ENCODE peak calls at places on chromosomes 3 and 15, in five cellular contexts. J is caudate nucleus, X is gastrocnemius medialis, L is left ventricle myocardium inferior, R is SK-N-MC. U is an unnamed sample.

GRCh38 chr3:58659051-58659675 is 7.4 kb downstream of the FAM3D start:
- DNase-seq in L (no peak), X (no peak), J (no peak), R (no peak), U (peak)

GRCh38 chr15:38275951-38276350 is 23.3 kb downstream of the SPRED1 start:
- DNase-seq in J (no peak), L (no peak), X (no peak), R (no peak), U (no peak)

GRCh38 chr3:65245133-65246076 is 557.6 kb upstream of the ADAMTS9 start:
- DNase-seq in X (no peak), J (no peak), L (no peak), R (no peak), U (no peak)

GRCh38 chr3:49454898-49455681 is 15.0 kb upstream of the DAG1 start:
- DNase-seq in L (peak), J (no peak), X (no peak), R (no peak), U (no peak)

GRCh38 chr3:191424871-191425270 is 36.1 kb upstream of the PYDC2 start:
- DNase-seq in X (no peak), L (no peak), R (no peak), J (no peak), U (no peak)

GRCh38 chr15:89673162-89673506 is 6.0 kb downstream of the PLIN1 start:
- DNase-seq in R (no peak), X (no peak), L (no peak), J (no peak), U (peak)

GRCh38 chr3:117518385-117518784 is 808.8 kb downstream of the TUSC7 start:
- DNase-seq in R (no peak), J (no peak), L (no peak), X (no peak), U (peak)

GRCh38 chr3:7315037-7315436 is 454.1 kb downstream of the GRM7 start:
- DNase-seq in X (no peak), J (no peak), L (no peak), R (no peak), U (no peak)

GRCh38 chr15:77118787-77119410 is 48.0 kb upstream of the TSPAN3 start:
- DNase-seq in L (no peak), R (peak), X (no peak), J (no peak), U (peak)

GRCh38 chr3:58404396-58404795 is 29.2 kb downstream of the PDHB start:
- DNase-seq in L (no peak), R (no peak), J (no peak), X (no peak), U (no peak)

GRCh38 chr3:55813268-55814097 is 326.4 kb upstream of the WNT5A start:
- DNase-seq in J (no peak), X (no peak), R (no peak), L (no peak), U (no peak)

GRCh38 chr3:15360786-15361493 is 28.6 kb upstream of the SH3BP5 start:
- DNase-seq in J (no peak), R (no peak), X (no peak), L (no peak), U (no peak)

GRCh38 chr3:138899592-138899991 is 47.3 kb downstream of the FOXL2 start:
- DNase-seq in R (no peak), J (no peak), X (no peak), L (no peak), U (no peak)

GRCh38 chr15:26102988-26103387 is 239.9 kb upstream of the ATP10A start:
- DNase-seq in L (no peak), X (no peak), R (no peak), J (peak), U (no peak)

GRCh38 chr15:98926236-98926635 is 81.4 kb downstream of the PGPEP1L start:
- DNase-seq in J (no peak), X (no peak), L (no peak), R (no peak), U (no peak)

GRCh38 chr3:197428117-197428761 is 127.5 kb downstream of the BDH1 start:
- DNase-seq in J (no peak), L (peak), X (no peak), R (no peak), U (peak)

GRCh38 chr15:69539316-69539715 is 86.7 kb downstream of the RPLP1 start:
- DNase-seq in R (no peak), X (no peak), J (no peak), L (no peak), U (no peak)

DNA sequence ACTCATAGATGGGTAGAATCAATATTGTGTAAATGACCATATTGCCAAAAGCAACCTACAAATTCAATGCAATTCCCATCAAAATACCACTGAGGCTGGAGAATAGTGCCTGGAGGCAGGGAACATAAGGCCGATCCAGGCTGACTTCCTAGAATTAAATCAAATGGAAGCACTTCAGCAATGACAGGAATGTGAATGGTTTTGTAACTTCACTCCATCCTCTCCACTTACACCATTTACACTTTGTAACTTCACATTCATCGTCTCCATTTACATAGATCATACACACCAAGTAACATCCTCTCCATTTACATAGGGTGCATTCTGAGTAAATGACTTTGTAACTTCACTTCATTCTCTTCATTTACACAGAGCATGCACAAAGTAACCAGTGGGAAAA is 11.6 kb downstream of the STRIT1 start:
- DNase-seq in J (no peak), R (no peak), L (no peak), X (no peak), U (no peak)
- H3K27ac ChIP-seq in J (no peak), R (no peak), L (no peak), X (peak), U (no peak)

GRCh38 chr3:51386852-51387229 is 1.8 kb downstream of the MANF start:
- DNase-seq in R (no peak), L (no peak), J (no peak), X (no peak), U (no peak)
- H3K27ac ChIP-seq in R (no peak), L (no peak), J (no peak), X (no peak), U (no peak)

GRCh38 chr3:126431103-126431534 is 36.4 kb downstream of the CFAP100 start:
- DNase-seq in J (no peak), R (no peak), L (no peak), X (no peak), U (no peak)
- H3K27ac ChIP-seq in J (no peak), R (no peak), L (no peak), X (no peak), U (no peak)

GRCh38 chr15:86087808-86088207 is 8.1 kb downstream of the AGBL1 start:
- DNase-seq in X (no peak), J (no peak), L (no peak), R (no peak), U (no peak)
- H3K27ac ChIP-seq in X (no peak), J (no peak), L (no peak), R (no peak), U (no peak)

DNA sequence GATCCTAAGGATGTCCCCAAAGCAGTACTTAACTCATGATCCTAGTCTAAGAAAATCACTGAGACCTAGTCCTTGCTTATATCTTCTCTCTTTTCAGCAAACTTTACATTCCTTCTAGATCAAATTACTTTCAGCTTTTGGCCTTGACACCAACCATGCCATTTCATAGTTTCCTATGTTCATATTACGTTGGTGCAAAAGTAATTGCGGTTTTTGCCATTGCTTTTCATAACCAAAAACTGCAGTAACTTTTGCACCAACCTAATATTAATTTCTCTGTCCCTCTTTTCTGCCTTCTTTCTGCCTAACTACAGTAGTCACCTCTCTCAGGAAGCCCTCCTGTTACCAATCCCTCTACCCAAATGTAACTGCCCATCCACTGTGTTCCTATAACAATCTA is 36.8 kb downstream of the CCDC191 start:
- DNase-seq in X (no peak), J (no peak), R (no peak), L (no peak), U (no peak)
- H3K27ac ChIP-seq in X (no peak), J (no peak), R (no peak), L (no peak), U (no peak)

GRCh38 chr3:129004639-129005295 is 3.7 kb downstream of the EFCC1 start:
- DNase-seq in R (no peak), J (no peak), L (no peak), X (no peak), U (no peak)

GRCh38 chr3:129001817-129002572 is 891 bp downstream of the EFCC1 start:
- DNase-seq in J (no peak), X (no peak), L (no peak), R (no peak), U (no peak)

GRCh38 chr3:129005526-129006303 is 4.6 kb downstream of the EFCC1 start:
- DNase-seq in X (no peak), R (no peak), L (peak), J (no peak), U (no peak)

GRCh38 chr3:129002573-129003569 is 1.8 kb downstream of the EFCC1 start:
- DNase-seq in J (no peak), R (no peak), X (no peak), L (no peak), U (no peak)

DNA sequence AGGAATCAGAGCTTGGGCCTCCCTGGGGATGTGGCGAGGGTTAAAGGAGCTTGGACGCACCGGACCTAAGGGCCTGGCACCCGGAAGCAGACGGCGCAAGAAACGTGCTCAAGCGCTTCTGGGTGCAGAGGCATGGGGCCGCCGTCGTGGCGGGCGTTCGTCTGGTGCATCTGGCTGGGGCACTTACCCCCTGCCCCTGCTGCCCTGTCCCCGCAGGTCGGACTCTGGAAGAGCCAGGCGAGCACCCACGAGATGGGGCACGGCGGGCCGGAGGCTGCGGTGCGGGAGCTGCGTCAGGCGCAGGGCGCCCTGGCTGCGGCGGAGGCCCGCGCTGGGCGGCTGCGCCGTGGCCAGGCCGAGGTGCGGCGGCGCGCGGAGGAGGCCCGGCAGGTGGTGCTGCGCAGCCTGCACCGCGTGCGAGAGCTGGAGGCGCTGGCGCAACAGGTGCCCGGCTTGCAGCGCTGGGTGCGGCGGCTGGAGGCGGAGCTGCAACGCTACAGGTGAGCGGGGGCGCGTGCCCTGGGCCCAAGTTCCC is 2.5 kb downstream of the EFCC1 start:
- DNase-seq in X (no peak), L (no peak), R (no peak), J (no peak), U (peak)
- H3K27ac ChIP-seq in X (no peak), L (peak), R (no peak), J (no peak), U (no peak)

DNA sequence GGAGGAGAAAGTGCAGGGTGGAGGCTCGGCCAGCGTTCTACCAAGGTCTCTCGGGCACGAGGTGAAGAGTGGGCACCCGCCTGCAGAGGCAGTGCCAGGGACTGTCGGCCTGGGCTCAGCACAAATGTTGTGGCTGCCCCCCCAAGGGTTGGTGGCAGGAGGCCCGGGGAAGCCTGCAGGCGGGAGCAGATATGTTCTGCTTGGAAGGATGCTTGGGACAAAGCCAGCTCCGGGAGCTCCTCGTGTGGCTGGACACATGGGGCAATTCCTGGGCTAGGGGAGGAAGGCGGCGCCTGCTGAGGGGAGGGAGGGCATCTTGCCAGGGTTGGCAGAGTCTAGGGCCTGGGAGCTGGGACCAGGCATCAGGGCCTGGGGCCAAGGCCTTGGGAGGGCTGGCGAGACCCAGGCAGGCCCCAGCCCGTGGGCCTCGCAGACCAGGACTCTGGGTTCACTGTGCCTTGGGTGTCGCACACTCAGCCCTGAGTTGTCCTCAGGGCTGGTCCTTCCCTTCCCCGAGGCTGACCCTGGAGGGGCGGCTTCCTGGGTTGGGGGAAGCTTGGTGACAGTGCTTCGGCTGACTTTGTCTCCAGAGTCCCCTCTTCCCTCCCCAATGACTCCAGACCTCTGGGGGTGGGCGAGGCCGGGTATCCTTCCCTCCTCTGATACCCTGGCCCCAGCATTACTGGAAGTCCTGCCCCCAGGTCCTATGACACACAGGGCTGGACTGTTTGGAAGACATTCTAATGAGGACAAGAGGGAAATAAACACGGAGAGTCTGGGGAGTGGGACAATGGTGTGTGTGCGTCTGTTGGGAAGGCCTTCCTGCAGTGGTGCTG is 30.2 kb upstream of the FBLN2 start:
- DNase-seq in J (peak), R (no peak), X (peak), L (peak), U (no peak)
- H3K27ac ChIP-seq in J (no peak), R (no peak), X (peak), L (peak), U (no peak)

GRCh38 chr15:66702035-66702769 is at the start of gene SMAD6:
- DNase-seq in J (peak), X (peak), L (peak), R (peak), U (peak)
- H3K27ac ChIP-seq in J (peak), X (peak), L (peak), R (peak), U (peak)

GRCh38 chr15:101498076-101498730 is 8.7 kb upstream of the PCSK6 start:
- DNase-seq in X (no peak), R (no peak), J (no peak), L (no peak), U (no peak)
- H3K27ac ChIP-seq in X (no peak), R (no peak), J (no peak), L (peak), U (no peak)